ENCODE peak calls at places on chromosomes 3 and 15, in eight cellular contexts. J is aorta; O is PC-3; M is CD8-positive, alpha-beta memory T cell; W is neural progenitor cell; L is GM23338; E is suprapubic skin; B is CD8-positive, alpha-beta T cell. P is an unnamed sample. For H3K4me1 and H3K36me3, the result is how much of the 10 kb centered on the place peaks cover.

GRCh38 chr15:71411538-71412482 is 296.5 kb downstream of the THSD4 start:
- DNase-seq in E (no peak), M (no peak), J (peak), W (no peak), O (peak), L (no peak), B (no peak), P (no peak)

GRCh38 chr3:109336272-109336957 is 931 bp downstream of the DPPA4 start:
- DNase-seq in L (no peak), O (no peak), E (no peak), J (peak), W (peak), B (no peak), M (no peak), P (peak)

GRCh38 chr15:39793923-39794322 is 11.3 kb upstream of the FSIP1 start:
- DNase-seq in W (no peak), E (no peak), L (no peak), J (no peak), O (no peak), B (no peak), M (no peak), P (no peak)

GRCh38 chr15:55683366-55683765 is 59.6 kb downstream of the PRTG start:
- DNase-seq in L (no peak), O (no peak), W (no peak), M (no peak), B (no peak), E (no peak), J (no peak), P (no peak)

GRCh38 chr3:66603161-66603611 is 102.4 kb upstream of the LRIG1 start:
- DNase-seq in W (no peak), B (no peak), L (no peak), J (no peak), M (no peak), O (peak), E (no peak), P (no peak)

GRCh38 chr3:197001106-197001971 is 28.3 kb downstream of the MELTF start:
- DNase-seq in J (peak), L (no peak), O (no peak), E (peak), W (no peak), B (no peak), M (no peak), P (no peak)

GRCh38 chr15:98401029-98401428 is 247.3 kb upstream of the IGF1R start:
- DNase-seq in M (no peak), W (no peak), E (no peak), J (no peak), L (no peak), O (no peak), B (no peak), P (no peak)

GRCh38 chr3:55309336-55309735 is 177.8 kb downstream of the WNT5A start:
- DNase-seq in M (no peak), W (no peak), J (no peak), O (peak), B (no peak), L (no peak), E (no peak), P (no peak)

GRCh38 chr15:81567924-81568323 is 193.9 kb upstream of the TMC3 start:
- DNase-seq in M (no peak), W (peak), L (peak), B (no peak), O (no peak), J (no peak), E (no peak), P (no peak)

GRCh38 chr3:87082806-87083440 is 92.0 kb upstream of the VGLL3 start:
- DNase-seq in L (peak), W (peak), E (no peak), O (peak), B (no peak), J (no peak), M (no peak), P (peak)

GRCh38 chr3:106333911-106334618 is 465.3 kb upstream of the CBLB start:
- DNase-seq in L (no peak), M (peak), W (no peak), O (peak), E (no peak), J (no peak), B (peak), P (no peak)

GRCh38 chr3:160226026-160226739 is 961 bp downstream of the C3orf80 start:
- DNase-seq in B (no peak), J (peak), E (no peak), L (peak), O (no peak), M (no peak), W (peak), P (peak)

GRCh38 chr3:60555704-60556340 is 695.4 kb downstream of the FHIT start:
- DNase-seq in M (no peak), B (no peak), L (peak), J (no peak), E (no peak), O (peak), W (peak), P (no peak)

GRCh38 chr3:8239718-8240698 is 261.6 kb upstream of the LMCD1 start:
- DNase-seq in E (no peak), W (peak), L (peak), B (no peak), M (no peak), O (peak), J (no peak), P (peak)

GRCh38 chr15:43187544-43188155 is 2.4 kb downstream of the CCNDBP1 start:
- DNase-seq in O (peak), E (no peak), M (no peak), J (no peak), W (peak), B (no peak), L (peak), P (no peak)

GRCh38 chr3:146382386-146382785 is 87.0 kb downstream of the PLSCR2 start:
- DNase-seq in B (no peak), M (no peak), W (peak), L (peak), O (peak), E (no peak), J (no peak), P (peak)

GRCh38 chr3:53846134-53846850 is at the start of the genes CHDH and IL17RB:
- DNase-seq in J (peak), M (peak), O (peak), B (no peak), W (peak), L (peak), E (no peak), P (peak)

GRCh38 chr3:143330316-143330868 is 210.8 kb downstream of the CHST2 start:
- DNase-seq in E (no peak), L (no peak), M (no peak), O (no peak), W (no peak), B (no peak), J (no peak), P (no peak)

GRCh38 chr15:31336943-31337295 is 10.3 kb downstream of the KLF13 start:
- DNase-seq in M (no peak), E (no peak), O (no peak), B (no peak), W (no peak), L (no peak), J (no peak), P (no peak)
- H3K4me1 ChIP-seq in M (half or more), E (half or more), O (under half), B (half or more), W (under half), L (under half), J (under half), P (under half)

GRCh38 chr3:125142418-125142778 is 70.2 kb downstream of the SLC12A8 start:
- DNase-seq in E (no peak), O (no peak), L (peak), M (no peak), B (no peak), J (no peak), W (no peak), P (no peak)
- H3K4me3 ChIP-seq in E (peak), O (no peak), L (peak), M (peak), B (peak), J (no peak), W (no peak), P (no peak)

GRCh38 chr3:32797776-32798175 is 20.0 kb upstream of the TRIM71 start:
- DNase-seq in O (no peak), M (no peak), L (no peak), B (no peak), E (no peak), J (no peak), W (no peak), P (no peak)
- H3K36me3 ChIP-seq in O (under half), M (under half), L (under half), B (under half), E (under half), J (under half), W (under half), P (under half)

GRCh38 chr3:12423918-12424634 is 60.2 kb upstream of the TSEN2 start:
- DNase-seq in M (no peak), E (no peak), B (no peak), L (no peak), O (peak), W (no peak), J (no peak), P (no peak)
- H3K4me1 ChIP-seq in M (under half), E (under half), B (under half), L (under half), O (half or more), W (under half), J (under half), P (under half)

GRCh38 chr3:115659253-115659652 is 35.9 kb downstream of the GAP43 start:
- DNase-seq in J (no peak), L (no peak), M (no peak), O (no peak), W (no peak), B (no peak), E (no peak), P (no peak)
- H3K4me3 ChIP-seq in J (peak), L (peak), M (peak), O (peak), W (peak), B (peak), E (peak), P (no peak)

GRCh38 chr15:74633781-74634180 is 18.1 kb downstream of the CLK3 start:
- DNase-seq in E (no peak), L (no peak), J (no peak), O (no peak), B (no peak), W (no peak), M (no peak), P (no peak)
- H3K36me3 ChIP-seq in E (half or more), L (under half), J (under half), O (under half), B (under half), W (under half), M (under half), P (half or more)

GRCh38 chr3:50168388-50168787 is 13.3 kb downstream of the SEMA3F start:
- DNase-seq in W (peak), J (no peak), B (no peak), L (no peak), M (no peak), E (no peak), O (no peak), P (no peak)
- H3K4me1 ChIP-seq in W (half or more), J (under half), B (under half), L (under half), M (under half), E (half or more), O (half or more), P (under half)

DNA sequence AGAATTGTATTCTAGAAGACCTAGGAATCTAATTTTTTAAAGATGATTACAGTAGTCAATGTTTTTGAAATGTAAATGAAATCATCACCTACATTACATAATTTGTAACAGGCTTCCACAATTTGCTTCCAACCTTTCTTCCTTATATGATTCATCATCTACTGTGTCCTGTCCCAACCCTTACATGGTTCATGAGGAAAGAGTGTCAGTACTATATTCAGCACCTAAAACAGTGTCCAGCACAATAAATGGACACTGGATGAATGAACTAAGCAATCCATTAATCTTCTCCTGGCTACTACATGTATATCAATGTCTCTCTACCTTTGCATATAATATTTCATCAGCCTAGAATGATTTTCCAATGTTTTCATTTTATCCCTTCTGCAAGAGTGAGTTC is 12.2 kb downstream of the FGF12 start:
- DNase-seq in W (no peak), L (no peak), O (no peak), B (no peak), M (no peak), J (no peak), E (no peak), P (no peak)
- H3K4me3 ChIP-seq in W (no peak), L (no peak), O (no peak), B (no peak), M (no peak), J (no peak), E (no peak), P (no peak)

DNA sequence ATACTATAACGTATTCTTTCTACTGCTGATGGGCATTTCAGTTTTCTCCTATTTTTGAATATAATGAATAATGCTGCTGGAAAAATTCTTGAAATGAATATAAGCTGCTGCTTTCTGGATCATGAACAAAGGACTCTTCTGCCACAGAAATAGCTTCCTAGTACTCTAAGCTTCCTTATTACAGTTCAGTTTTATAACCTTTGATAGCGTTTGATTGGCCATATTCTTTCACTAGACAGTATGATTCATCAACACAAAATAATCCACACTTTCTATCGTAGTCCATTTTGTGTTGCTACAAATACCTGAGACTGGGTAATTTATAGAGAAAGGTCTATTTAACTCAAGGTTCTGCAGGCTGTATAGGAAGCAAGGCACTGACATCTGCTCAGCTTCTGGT is 16.4 kb upstream of the UBE3A start:
- DNase-seq in L (no peak), W (no peak), E (no peak), J (no peak), M (no peak), O (no peak), B (no peak), P (no peak)
- H3K36me3 ChIP-seq in L (under half), W (under half), E (under half), J (under half), M (under half), O (under half), B (under half), P (under half)